ENCODE peak calls at places on chromosomes 5 and 9, in seven cellular contexts. S, V, P, E, H, A and R are unnamed samples. For H3K4me1, the result is how much of the 10 kb centered on the place peaks cover.

GRCh38 chr5:124007675-124008398 is 495.9 kb downstream of the CSNK1G3 start:
- DNase-seq in P (no peak), V (peak), S (no peak), E (no peak), H (no peak), A (peak), R (no peak)

GRCh38 chr9:96486351-96487029 is 36.5 kb downstream of the HABP4 start:
- DNase-seq in V (no peak), S (peak), P (no peak), H (peak), E (no peak), A (peak), R (peak)

GRCh38 chr9:15724006-15724405 is 171.2 kb downstream of the CCDC171 start:
- DNase-seq in E (no peak), A (peak), P (no peak), S (no peak), V (no peak), H (no peak), R (no peak)

GRCh38 chr5:129506092-129506491 is 46.0 kb downstream of the ADAMTS19 start:
- DNase-seq in V (no peak), P (no peak), H (no peak), E (no peak), A (peak), S (no peak), R (no peak)

GRCh38 chr5:88734983-88735382 is 148.0 kb downstream of the MEF2C start:
- DNase-seq in E (no peak), V (no peak), S (peak), A (no peak), H (no peak), P (peak), R (no peak)

GRCh38 chr9:108813951-108814601 is 41.7 kb downstream of the ACTL7B start:
- DNase-seq in A (no peak), P (no peak), E (no peak), S (no peak), H (no peak), V (peak), R (no peak)

GRCh38 chr5:1745806-1746370 is 53.7 kb downstream of the MRPL36 start:
- DNase-seq in S (peak), A (no peak), P (no peak), V (no peak), H (no peak), E (no peak), R (peak)

GRCh38 chr5:115333164-115333563 is 36.7 kb upstream of the CCDC112 start:
- DNase-seq in A (peak), P (no peak), E (no peak), H (no peak), V (peak), S (no peak), R (no peak)

GRCh38 chr5:6492934-6493333 is 44.3 kb downstream of the UBE2QL1 start:
- DNase-seq in P (no peak), E (no peak), V (no peak), A (no peak), S (no peak), H (no peak), R (no peak)

GRCh38 chr5:150503977-150504620 is 3.8 kb upstream of the NDST1 start:
- DNase-seq in E (no peak), S (peak), A (no peak), H (no peak), V (no peak), P (no peak), R (peak)

GRCh38 chr5:93604119-93604963 is 21.3 kb downstream of the NR2F1 start:
- DNase-seq in H (no peak), S (no peak), A (peak), E (no peak), V (no peak), P (no peak), R (no peak)

GRCh38 chr5:122311888-122312669 is at the start of gene SNCAIP:
- DNase-seq in H (peak), V (peak), S (peak), A (peak), E (no peak), P (no peak), R (peak)

GRCh38 chr9:87556821-87557220 is 59.2 kb downstream of the DAPK1 start:
- DNase-seq in H (no peak), P (no peak), A (no peak), E (no peak), S (no peak), V (no peak), R (peak)
- H3K4me1 ChIP-seq in H (under half), P (under half), A (under half), E (under half), S (under half), V (under half), R (under half)

DNA sequence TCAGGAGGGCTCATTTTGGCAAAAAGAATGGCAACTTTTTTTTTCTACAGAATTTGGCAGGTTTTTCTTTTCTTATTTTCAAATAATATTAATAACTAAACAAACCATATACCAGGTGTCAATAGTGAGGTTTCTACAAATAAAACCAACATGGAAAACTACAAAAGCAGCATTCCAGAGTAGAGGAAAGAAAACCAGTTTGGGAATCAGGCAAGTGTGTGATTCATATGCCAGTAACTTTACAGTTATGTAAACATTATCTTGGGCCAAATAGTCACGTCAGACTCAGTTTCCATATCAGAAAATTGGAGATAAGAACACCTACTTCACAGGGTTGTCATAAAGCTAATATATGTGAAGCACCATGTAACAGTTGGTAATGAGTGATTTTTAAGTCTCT is 51.7 kb downstream of the FBXW11 start:
- DNase-seq in E (no peak), S (no peak), A (peak), H (no peak), V (no peak), P (no peak), R (no peak)
- H3K4me1 ChIP-seq in E (under half), S (under half), A (under half), H (under half), V (under half), P (under half), R (half or more)

DNA sequence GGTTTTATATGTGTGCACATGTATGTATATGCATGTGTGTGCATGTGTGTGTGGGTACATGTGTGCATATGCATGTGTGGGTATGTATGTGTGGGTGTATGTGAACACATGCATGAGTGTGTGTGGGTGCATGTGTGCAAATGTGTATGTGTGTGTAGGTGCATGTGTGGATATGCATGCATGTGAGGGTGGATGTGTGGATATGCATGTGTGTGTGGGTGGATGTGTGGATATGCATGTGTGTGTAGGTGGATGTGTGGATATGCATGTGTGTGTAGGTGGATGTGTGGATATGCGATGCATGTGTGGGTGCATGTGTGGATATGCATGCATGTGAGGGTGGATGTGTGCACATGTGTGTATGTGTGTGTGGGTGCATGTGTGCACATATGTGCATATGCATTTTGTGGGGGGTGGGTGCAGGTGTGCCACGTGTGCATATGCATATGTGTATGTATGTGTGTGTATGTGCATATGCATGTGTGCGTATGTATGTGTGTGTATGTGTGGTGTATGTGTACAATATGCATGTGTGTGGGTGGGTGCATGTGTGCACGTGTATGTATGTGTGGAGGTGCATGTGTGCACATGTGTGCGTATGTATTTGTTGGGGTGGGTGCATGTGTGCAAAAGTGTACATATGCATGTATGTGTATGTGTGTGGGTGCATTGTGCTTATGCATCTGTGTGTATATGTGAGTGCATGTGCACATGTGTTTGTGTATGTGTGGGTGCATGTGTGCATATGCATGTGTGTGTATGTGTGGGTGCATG is 144.2 kb downstream of the GAS1 start:
- DNase-seq in P (no peak), A (no peak), E (no peak), V (no peak), S (no peak), H (no peak), R (no peak)
- H3K4me1 ChIP-seq in P (under half), A (under half), E (under half), V (under half), S (under half), H (under half), R (under half)

DNA sequence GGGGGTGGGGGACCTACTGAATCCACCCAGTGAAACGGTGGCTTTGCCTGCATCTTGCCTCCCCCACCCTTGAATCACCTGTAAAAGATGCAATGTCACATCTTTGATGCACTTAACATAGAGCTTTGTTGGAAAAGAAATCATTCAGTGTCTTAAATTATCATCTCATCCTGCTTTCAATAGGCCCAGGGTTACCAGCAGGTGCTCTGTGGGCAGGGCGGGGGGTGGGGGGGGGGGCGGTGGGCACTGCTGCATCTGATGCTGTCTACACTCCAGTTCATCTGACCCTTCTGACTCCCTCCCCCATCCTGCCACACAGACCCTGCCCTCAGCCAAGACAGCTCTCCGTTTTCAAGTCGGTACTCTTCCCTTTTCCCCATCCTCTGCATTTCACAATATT is 24.3 kb downstream of the TRAF1 start:
- DNase-seq in P (no peak), V (no peak), H (no peak), S (no peak), A (no peak), E (no peak), R (no peak)
- H3K4me1 ChIP-seq in P (under half), V (under half), H (under half), S (under half), A (under half), E (half or more), R (under half)

DNA sequence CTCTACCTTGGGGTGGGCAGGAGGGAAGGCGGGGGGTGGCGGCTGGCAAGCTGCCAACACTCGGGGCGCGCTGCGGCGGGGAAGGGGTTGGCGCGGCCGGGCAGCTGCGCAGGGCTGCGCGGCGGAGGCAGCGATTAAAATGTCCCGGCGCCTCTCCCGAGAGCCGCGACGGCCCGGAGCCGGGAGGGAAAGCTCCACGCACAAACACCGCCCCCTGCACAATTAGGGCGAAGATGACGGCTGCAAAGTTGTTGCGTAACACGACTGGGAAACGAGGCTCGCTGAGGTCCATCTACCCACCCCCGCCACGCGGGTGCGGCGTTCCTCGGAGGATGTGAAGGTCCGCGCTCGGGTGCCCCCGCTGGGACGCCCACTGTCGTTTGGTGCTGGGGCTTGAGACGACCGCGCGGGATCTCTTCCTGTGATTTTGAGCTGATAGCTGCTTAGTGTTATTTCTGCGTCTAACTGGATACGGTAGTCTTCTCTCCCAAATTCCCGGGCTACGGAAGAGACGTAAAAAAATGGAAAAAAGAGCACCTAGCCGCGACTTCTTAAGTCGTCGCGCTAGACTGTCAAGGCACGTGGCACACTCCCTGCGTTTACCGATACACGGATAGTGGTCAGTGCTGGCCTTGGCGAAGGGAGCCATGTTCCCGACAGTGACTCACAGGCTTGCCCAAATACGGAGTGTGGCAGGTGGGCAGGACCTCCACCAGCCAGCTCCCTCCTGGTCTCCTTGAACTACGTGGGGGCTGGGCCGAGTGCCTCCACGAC is 958 bp upstream of the NFIL3 start:
- DNase-seq in S (peak), V (peak), H (peak), E (peak), P (peak), A (peak), R (peak)
- H3K4me1 ChIP-seq in S (under half), V (under half), H (under half), E (under half), P (under half), A (under half), R (under half)